ENCODE peak calls at places on chromosomes 12 and 14, in ten cellular contexts. H is NB4, O is cardiac muscle cell, F is mucosa of descending colon, Z is adrenal gland, X is fibroblast of lung, C is Panc1, D is heart left ventricle, G is astrocyte, K is coronary artery. E is an unnamed sample.

GRCh38 chr12:26286186-26286585 is 90.8 kb downstream of the SSPN start:
- DNase-seq in F (no peak), Z (no peak), C (no peak), X (no peak), O (no peak), G (peak), K (no peak), H (no peak), D (no peak), E (no peak)

GRCh38 chr14:24132061-24132685 is 1.7 kb downstream of the FITM1 start:
- DNase-seq in O (no peak), F (peak), D (peak), X (no peak), G (no peak), K (no peak), Z (no peak), H (no peak), C (no peak), E (peak)

GRCh38 chr12:106106129-106106566 is 32.6 kb downstream of the NUAK1 start:
- DNase-seq in Z (no peak), H (no peak), C (no peak), G (no peak), D (no peak), X (no peak), F (no peak), O (peak), K (no peak), E (no peak)

GRCh38 chr12:68609955-68610434 is 704 bp upstream of the RAP1B start:
- DNase-seq in D (no peak), K (no peak), O (peak), X (peak), F (no peak), C (no peak), H (no peak), Z (no peak), G (peak), E (no peak)

GRCh38 chr12:116276433-116277216 is 868 bp downstream of the MED13L start:
- DNase-seq in C (no peak), F (peak), H (peak), G (peak), X (peak), Z (peak), O (peak), D (peak), K (peak), E (peak)

GRCh38 chr12:131919051-131919347 is 10.1 kb upstream of the PUS1 start:
- DNase-seq in K (no peak), Z (no peak), C (no peak), O (no peak), F (no peak), X (no peak), H (no peak), D (no peak), G (no peak), E (no peak)

GRCh38 chr14:64971890-64972785 is at the start of gene RAB15:
- DNase-seq in G (no peak), H (peak), Z (no peak), X (no peak), O (peak), F (peak), D (peak), C (no peak), K (peak), E (peak)

GRCh38 chr14:89675590-89675989 is 258.6 kb upstream of the FOXN3 start:
- DNase-seq in C (no peak), F (no peak), H (no peak), K (no peak), O (no peak), Z (no peak), D (no peak), G (no peak), X (no peak), E (no peak)

GRCh38 chr14:40099316-40099715 is 667.1 kb upstream of the FBXO33 start:
- DNase-seq in D (no peak), F (no peak), C (no peak), O (no peak), K (no peak), Z (no peak), X (no peak), H (no peak), G (no peak), E (no peak)
- TF ChIP-seq CTCF in D (no peak), F (no peak), C (no peak), O (no peak), K (no peak), Z (no peak), X (no peak), H (no peak), G (no peak), E (no peak)

GRCh38 chr12:53159195-53159834 is 21.2 kb upstream of the ZNF740 start:
- DNase-seq in Z (peak), G (peak), H (peak), X (peak), O (peak), C (peak), D (peak), F (peak), K (peak), E (peak)

GRCh38 chr12:53160673-53161072 is 19.8 kb upstream of the ZNF740 start:
- DNase-seq in X (no peak), O (no peak), K (no peak), Z (no peak), H (no peak), D (no peak), C (no peak), G (no peak), F (no peak), E (no peak)

GRCh38 chr12:53161119-53161911 is 19.2 kb upstream of the ZNF740 start:
- DNase-seq in X (no peak), C (no peak), H (no peak), O (no peak), Z (no peak), K (no peak), G (no peak), F (no peak), D (no peak), E (no peak)

DNA sequence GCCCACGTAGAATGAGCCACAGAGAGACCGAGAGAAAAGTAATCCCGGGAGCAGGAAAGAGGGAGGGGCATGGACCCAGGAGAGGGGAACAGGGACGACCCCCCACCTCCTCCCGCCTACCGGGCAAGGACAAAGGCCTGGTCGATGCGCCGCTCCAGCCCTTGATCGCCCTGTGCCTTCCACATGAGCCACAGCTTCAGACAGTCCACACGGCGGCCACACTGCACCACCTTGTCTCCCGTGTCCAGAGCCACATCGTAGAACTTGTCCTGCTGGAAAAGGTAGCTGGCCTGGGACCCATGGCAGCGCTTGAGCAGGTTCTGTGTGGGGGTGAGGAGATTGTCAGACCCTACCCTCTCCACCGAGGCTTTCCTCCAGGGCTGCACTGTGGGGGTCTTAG is 20.5 kb upstream of the ZNF740 start:
- DNase-seq in D (no peak), Z (no peak), C (no peak), H (no peak), O (no peak), F (no peak), K (no peak), X (no peak), G (no peak), E (peak)
- H3K4me3 ChIP-seq in D (no peak), Z (no peak), C (no peak), H (no peak), O (no peak), F (no peak), K (no peak), X (no peak), G (no peak), E (no peak)

GRCh38 chr14:35458442-35458841 is 53.9 kb upstream of the NFKBIA start:
- DNase-seq in F (no peak), C (no peak), X (no peak), H (no peak), G (no peak), O (no peak), K (no peak), Z (no peak), D (no peak), E (no peak)

GRCh38 chr14:35459779-35460178 is 55.2 kb upstream of the NFKBIA start:
- DNase-seq in F (no peak), H (no peak), X (no peak), D (no peak), C (no peak), O (no peak), K (no peak), Z (no peak), G (no peak), E (no peak)

DNA sequence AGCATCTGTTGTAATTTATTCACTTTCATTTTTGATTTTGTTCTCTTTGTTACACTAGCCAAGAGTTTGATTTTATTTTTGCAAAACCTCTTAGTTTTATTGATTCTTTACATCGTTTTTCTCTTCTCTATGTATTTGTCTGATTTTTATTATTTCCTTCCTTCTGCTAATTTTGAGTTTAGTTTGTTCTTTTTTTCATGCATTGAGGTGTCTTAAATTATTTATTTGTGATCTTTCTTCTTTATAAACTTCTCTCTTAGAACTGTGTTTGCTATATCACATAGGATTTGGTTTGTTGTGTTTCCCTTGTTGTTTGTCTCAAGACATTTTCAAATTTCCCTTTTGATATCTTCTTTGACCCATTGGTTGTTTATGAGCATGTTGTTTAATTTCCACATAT is 51.7 kb upstream of the NFKBIA start:
- DNase-seq in K (no peak), Z (no peak), X (no peak), C (no peak), H (no peak), F (no peak), G (no peak), D (no peak), O (no peak), E (no peak)
- TF ChIP-seq CTCF in K (no peak), Z (no peak), X (no peak), C (no peak), H (no peak), F (no peak), G (no peak), D (no peak), O (no peak), E (no peak)

GRCh38 chr14:49853572-49854375 is 1.2 kb upstream of the NEMF start:
- DNase-seq in Z (peak), O (peak), K (no peak), D (peak), H (peak), F (peak), X (peak), G (peak), C (no peak), E (peak)
- H3K4me3 ChIP-seq in Z (peak), O (peak), K (peak), D (peak), H (peak), F (no peak), X (no peak), G (peak), C (peak), E (no peak)

GRCh38 chr12:120844768-120845449 is 59.2 kb downstream of the SPPL3 start:
- DNase-seq in G (no peak), Z (no peak), F (no peak), O (no peak), H (no peak), C (no peak), K (no peak), X (no peak), D (no peak), E (no peak)
- TF ChIP-seq CTCF in G (no peak), Z (no peak), F (no peak), O (no peak), H (no peak), C (no peak), K (no peak), X (no peak), D (no peak), E (no peak)

GRCh38 chr12:49342914-49343731 is 3.6 kb upstream of the DNAJC22 start:
- DNase-seq in K (no peak), D (peak), Z (peak), O (no peak), C (no peak), G (no peak), F (no peak), H (no peak), X (no peak), E (no peak)
- H3K4me3 ChIP-seq in K (peak), D (peak), Z (peak), O (peak), C (peak), G (peak), F (no peak), H (no peak), X (peak), E (no peak)

GRCh38 chr14:103384450-103385152 is 614 bp upstream of the MARK3 start:
- DNase-seq in Z (no peak), C (no peak), G (no peak), X (no peak), F (no peak), K (no peak), D (no peak), H (no peak), O (no peak), E (peak)

GRCh38 chr14:103386632-103387329 is 1.6 kb downstream of the MARK3 start:
- DNase-seq in G (no peak), X (no peak), K (no peak), D (no peak), O (no peak), F (no peak), Z (no peak), C (no peak), H (peak), E (no peak)

GRCh38 chr14:103382375-103382774 is 2.8 kb upstream of the MARK3 start:
- DNase-seq in G (peak), D (no peak), H (peak), X (peak), K (no peak), C (no peak), Z (no peak), F (no peak), O (peak), E (no peak)

GRCh38 chr14:103385994-103386491 is 828 bp downstream of the MARK3 start:
- DNase-seq in C (no peak), Z (peak), K (no peak), F (peak), G (no peak), D (peak), X (no peak), O (no peak), H (peak), E (peak)

DNA sequence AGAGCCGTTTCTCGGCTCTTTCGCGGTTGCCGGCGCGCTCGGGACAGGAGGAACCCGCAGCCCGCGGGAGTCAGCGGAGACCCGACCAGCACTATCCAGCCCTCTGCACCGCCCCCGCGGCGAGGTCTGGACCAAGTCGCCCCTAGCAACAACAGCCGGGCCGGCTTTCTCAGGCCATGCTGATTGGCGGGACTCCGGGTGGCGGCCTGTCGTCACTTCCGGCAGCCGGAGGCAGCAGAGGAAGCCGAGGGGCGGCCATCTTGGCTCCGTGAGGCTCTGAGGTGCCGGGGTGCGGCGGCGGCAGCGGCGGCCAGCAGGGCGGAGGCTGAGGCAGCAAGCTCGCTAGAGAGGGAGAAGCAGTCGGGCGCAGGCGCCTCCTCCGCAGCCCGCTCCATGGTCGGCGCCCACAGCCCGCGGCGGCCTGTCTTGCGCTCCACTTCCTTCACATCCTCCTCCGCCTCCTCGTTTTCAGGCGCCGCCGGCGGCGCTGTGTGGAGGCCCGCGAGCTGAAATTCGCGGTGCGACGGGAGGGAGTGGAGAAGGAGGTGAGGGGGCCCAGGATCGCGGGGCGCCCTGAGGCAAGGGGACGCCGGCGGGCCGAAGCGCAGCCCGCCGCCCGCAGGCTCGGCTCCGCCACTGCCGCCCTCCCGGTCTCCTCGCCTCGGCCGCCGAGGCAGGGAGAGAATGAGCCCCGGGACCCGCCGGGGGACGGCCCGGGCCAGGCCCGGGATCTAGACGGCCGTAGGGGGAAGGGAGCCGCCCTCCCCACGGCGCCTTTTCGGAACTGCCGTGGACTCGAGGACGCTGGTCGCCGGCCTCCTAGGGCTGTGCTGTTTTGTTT is at the start of gene MARK3:
- DNase-seq in O (peak), K (peak), D (peak), H (peak), X (peak), G (peak), C (no peak), Z (peak), F (peak), E (peak)
- TF ChIP-seq CTCF in O (peak), K (no peak), D (peak), H (peak), X (peak), G (no peak), C (peak), Z (no peak), F (no peak), E (no peak)

GRCh38 chr14:75048101-75048500 is 3.2 kb downstream of the MLH3 start:
- DNase-seq in G (no peak), H (no peak), D (no peak), X (no peak), O (no peak), Z (no peak), K (no peak), F (no peak), C (no peak), E (no peak)
- H3K4me3 ChIP-seq in G (no peak), H (no peak), D (no peak), X (no peak), O (no peak), Z (no peak), K (no peak), F (no peak), C (no peak), E (no peak)

DNA sequence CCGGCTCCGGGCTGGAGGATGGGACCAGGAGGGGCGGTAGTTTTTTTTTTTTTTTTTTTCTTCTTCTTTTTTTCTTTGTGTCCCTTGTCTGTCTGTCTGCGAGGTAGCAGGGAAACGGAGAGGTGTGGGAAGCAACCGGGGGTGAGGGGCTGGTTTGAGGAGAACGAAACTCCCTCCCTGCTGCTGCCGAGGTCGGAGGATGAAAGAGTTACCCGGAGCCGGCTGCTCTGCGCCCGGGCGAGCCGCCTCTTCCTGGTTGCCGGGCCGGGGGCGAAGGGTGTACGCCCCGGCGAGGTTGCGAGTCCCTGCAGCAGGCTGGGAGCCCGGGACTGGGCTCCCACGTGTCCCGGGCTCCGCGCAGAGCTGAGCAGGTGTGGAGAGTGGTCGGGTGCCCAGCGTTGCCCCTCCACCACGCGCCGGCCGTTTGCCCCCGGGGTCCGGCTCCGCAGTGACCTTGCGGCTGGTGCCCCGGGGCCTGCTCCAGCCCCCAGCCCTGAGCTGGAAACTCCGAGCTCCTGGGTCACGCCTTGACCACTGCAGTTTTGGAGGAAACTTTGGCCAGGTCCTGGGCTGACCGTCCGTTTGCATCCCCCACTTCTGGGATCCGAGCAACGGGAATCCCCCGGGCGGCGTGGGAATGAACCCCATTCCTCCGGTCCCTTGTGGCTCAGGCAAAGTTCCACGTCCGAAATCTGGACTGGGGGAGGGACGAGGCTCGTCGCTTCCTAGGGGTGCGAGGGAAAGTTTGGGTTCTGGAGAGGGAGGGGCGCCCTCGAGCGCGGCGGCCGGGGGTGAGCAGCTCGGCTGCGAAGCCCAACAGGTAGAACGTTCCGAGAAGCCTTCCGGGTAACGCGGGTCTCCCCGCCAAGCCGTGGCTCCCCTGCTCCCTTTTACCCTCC is 1.2 kb downstream of the CHST11 start:
- DNase-seq in K (no peak), C (no peak), Z (no peak), X (no peak), F (peak), H (peak), O (no peak), D (peak), G (no peak), E (peak)
- TF ChIP-seq CTCF in K (no peak), C (no peak), Z (no peak), X (no peak), F (no peak), H (peak), O (peak), D (no peak), G (no peak), E (no peak)

GRCh38 chr14:55071870-55072640 is 20.6 kb downstream of the MAPK1IP1L start:
- DNase-seq in H (no peak), C (no peak), Z (no peak), X (peak), O (peak), F (no peak), G (peak), D (peak), K (no peak), E (no peak)
- H3K4me3 ChIP-seq in H (no peak), C (no peak), Z (peak), X (no peak), O (no peak), F (no peak), G (peak), D (no peak), K (no peak), E (no peak)